ENCODE peak calls at places on chromosomes 16 and 17, in five cellular contexts. X, Y, B, A and L are unnamed samples. For H3K4me1 and H3K36me3, the result is how much of the 10 kb centered on the place peaks cover.

GRCh38 chr17:9339958-9340357 is 235.7 kb downstream of the STX8 start:
- DNase-seq in X (no peak), Y (no peak), B (no peak), A (no peak), L (no peak)

GRCh38 chr17:58402679-58403078 is 14.7 kb downstream of the RNF43 start:
- DNase-seq in X (no peak), Y (no peak), B (peak), A (no peak), L (no peak)

GRCh38 chr16:13973321-13974023 is 53.5 kb downstream of the ERCC4 start:
- DNase-seq in X (no peak), Y (no peak), B (no peak), A (no peak), L (no peak)

GRCh38 chr16:24524855-24525652 is 14.3 kb upstream of the RBBP6 start:
- DNase-seq in X (no peak), Y (no peak), B (no peak), A (no peak), L (no peak)

GRCh38 chr17:35766903-35767510 is 6.3 kb downstream of the C17orf50 start:
- DNase-seq in X (no peak), Y (no peak), B (no peak), A (peak), L (no peak)

GRCh38 chr17:8458128-8458527 is 22.4 kb downstream of the NDEL1 start:
- DNase-seq in X (no peak), Y (no peak), B (no peak), A (no peak), L (no peak)

GRCh38 chr17:82882715-82883446 is 43.1 kb upstream of the ZNF750 start:
- DNase-seq in X (no peak), Y (peak), B (no peak), A (peak), L (no peak)

GRCh38 chr17:57523926-57524634 is 221.0 kb downstream of the CCDC182 start:
- DNase-seq in X (no peak), Y (no peak), B (no peak), A (peak), L (no peak)

GRCh38 chr16:22670551-22670970 is 143.4 kb upstream of the HS3ST2 start:
- DNase-seq in X (no peak), Y (no peak), B (peak), A (no peak), L (peak)

GRCh38 chr16:84407588-84408313 is 39.4 kb downstream of the ATP2C2 start:
- DNase-seq in X (no peak), Y (no peak), B (no peak), A (peak), L (no peak)

GRCh38 chr17:14204084-14204483 is 32.6 kb downstream of the CDRT15 start:
- DNase-seq in X (no peak), Y (no peak), B (no peak), A (no peak), L (no peak)

GRCh38 chr17:58402047-58402446 is 15.3 kb downstream of the RNF43 start:
- DNase-seq in X (no peak), Y (no peak), B (no peak), A (no peak), L (no peak)

GRCh38 chr16:28931801-28932225 is at the start of gene CD19:
- DNase-seq in X (no peak), Y (no peak), B (no peak), A (no peak), L (no peak)

GRCh38 chr16:84907575-84907974 is 87.8 kb downstream of the CRISPLD2 start:
- DNase-seq in X (no peak), Y (peak), B (no peak), A (no peak), L (peak)

GRCh38 chr17:17528101-17528500 is 31.9 kb upstream of the RASD1 start:
- DNase-seq in X (no peak), Y (no peak), B (no peak), A (no peak), L (no peak)

GRCh38 chr16:23948949-23949392 is 113.2 kb downstream of the PRKCB start:
- DNase-seq in X (no peak), Y (peak), B (no peak), A (no peak), L (no peak)

GRCh38 chr16:85675528-85675927 is 13.2 kb downstream of the GINS2 start:
- DNase-seq in X (no peak), Y (no peak), B (peak), A (no peak), L (no peak)

GRCh38 chr17:67365762-67366192 is 600 bp downstream of the PSMD12 start:
- DNase-seq in X (no peak), Y (no peak), B (no peak), A (no peak), L (no peak)

GRCh38 chr16:48556913-48557351 is 53.0 kb downstream of the N4BP1 start:
- DNase-seq in X (peak), Y (no peak), B (no peak), A (no peak), L (no peak)

GRCh38 chr16:73743665-73744496 is 552.7 kb upstream of the PSMD7 start:
- DNase-seq in X (no peak), Y (no peak), B (peak), A (no peak), L (no peak)

GRCh38 chr16:81394966-81395655 is 49.5 kb upstream of the CMIP start:
- DNase-seq in X (no peak), Y (no peak), B (no peak), A (no peak), L (no peak)

GRCh38 chr17:673200-673681 is 41.4 kb downstream of the VPS53 start:
- DNase-seq in X (no peak), Y (no peak), B (peak), A (no peak), L (no peak)

GRCh38 chr17:15966183-15966878 is 21.4 kb downstream of the ADORA2B start:
- DNase-seq in X (no peak), Y (peak), B (peak), A (peak), L (peak)

GRCh38 chr16:86291491-86291890 is 218.8 kb upstream of the FOXF1 start:
- DNase-seq in X (no peak), Y (no peak), B (no peak), A (no peak), L (no peak)

GRCh38 chr17:57623620-57624019 is 121.5 kb downstream of the CCDC182 start:
- DNase-seq in X (no peak), Y (no peak), B (no peak), A (no peak), L (no peak)

GRCh38 chr16:88382491-88383400 is at the start of gene ZNF469:
- DNase-seq in X (no peak), Y (no peak), B (peak), A (no peak), L (peak)

GRCh38 chr17:7915611-7916382 is at the start of gene RNF227:
- DNase-seq in X (peak), Y (peak), B (peak), A (peak), L (peak)

GRCh38 chr16:87569601-87570559 is 32.4 kb upstream of the JPH3 start:
- DNase-seq in X (no peak), Y (no peak), B (no peak), A (no peak), L (no peak)

GRCh38 chr17:66306413-66306812 is 4.0 kb downstream of the PRKCA start:
- DNase-seq in X (no peak), Y (no peak), B (no peak), A (no peak), L (no peak)

GRCh38 chr17:28763137-28763799 is 19.5 kb downstream of the TRAF4 start:
- DNase-seq in X (no peak), Y (no peak), B (no peak), A (no peak), L (no peak)

GRCh38 chr16:23668873-23669272 is 9.8 kb upstream of the PLK1 start:
- DNase-seq in X (no peak), Y (no peak), B (no peak), A (no peak), L (no peak)

GRCh38 chr16:75351183-75351582 is 82.1 kb downstream of the CFDP1 start:
- DNase-seq in X (no peak), Y (no peak), B (no peak), A (no peak), L (no peak)

GRCh38 chr16:24118126-24118821 is 137.9 kb upstream of the CACNG3 start:
- DNase-seq in X (no peak), Y (no peak), B (no peak), A (no peak), L (no peak)

GRCh38 chr17:42112552-42113176 is at the start of gene DHX58:
- DNase-seq in X (peak), Y (peak), B (peak), A (peak), L (peak)

DNA sequence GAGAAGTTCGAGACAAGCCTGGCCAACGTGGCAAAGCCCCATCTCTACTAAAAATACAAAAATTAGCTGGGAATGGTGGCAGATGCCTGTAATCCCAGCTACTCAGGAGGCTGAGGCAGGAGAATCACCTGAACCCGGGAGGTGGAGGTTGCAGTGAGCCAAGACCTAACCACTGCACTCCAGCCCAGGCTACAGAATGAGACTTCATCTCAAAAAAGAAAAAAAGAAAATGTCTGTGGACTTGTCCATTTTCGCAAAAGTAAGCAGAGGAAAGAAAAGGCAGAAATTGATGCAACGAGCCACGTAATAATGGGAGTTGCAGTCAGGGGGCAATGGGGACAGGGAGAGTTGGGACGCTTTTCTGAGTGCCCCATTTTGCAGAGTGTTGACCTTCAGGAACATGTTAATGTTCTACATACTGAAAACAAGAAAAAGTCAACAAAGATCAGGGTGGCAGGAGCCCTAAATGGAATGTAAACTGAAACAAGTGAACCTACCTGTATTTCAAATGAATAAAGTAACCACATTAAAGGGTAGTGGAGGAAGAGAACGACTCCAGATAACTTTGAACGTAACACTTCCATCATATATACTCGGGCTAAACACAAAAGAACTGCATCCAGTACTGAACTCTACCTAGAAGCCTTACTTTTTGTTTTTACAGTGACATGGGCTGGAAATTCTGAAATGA is 76.4 kb downstream of the CNGB1 start:
- DNase-seq in X (no peak), Y (no peak), B (no peak), A (no peak), L (no peak)
- H3K4me1 ChIP-seq in X (under half), Y (under half), B (under half), A (under half), L (under half)

GRCh38 chr17:49443862-49444261 is 29.2 kb upstream of the PHB1 start:
- DNase-seq in X (no peak), Y (no peak), B (no peak), A (no peak), L (no peak)
- H3K36me3 ChIP-seq in X (under half), Y (under half), B (under half), A (under half), L (under half)

DNA sequence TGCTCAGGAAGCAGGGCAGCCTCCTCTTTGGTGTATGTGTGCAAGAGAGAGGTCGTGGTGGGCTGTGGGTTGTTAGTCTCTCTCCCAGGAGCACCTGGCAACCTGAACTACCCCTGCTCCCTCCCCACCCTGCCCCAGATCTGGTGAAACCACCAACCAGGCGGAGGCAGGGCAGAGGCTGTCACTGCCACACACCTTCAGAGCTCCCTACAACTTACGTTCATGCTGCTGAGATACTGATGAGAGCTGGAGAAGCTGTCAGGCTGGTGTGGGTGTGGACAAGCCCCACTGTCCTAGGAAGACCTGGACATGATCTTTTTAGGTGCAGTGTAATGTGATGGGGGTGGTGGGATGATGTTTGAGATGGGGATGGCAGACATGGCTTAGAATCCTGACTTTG is 24.3 kb downstream of the GOSR2 start:
- DNase-seq in X (no peak), Y (no peak), B (no peak), A (no peak), L (no peak)
- TF ChIP-seq POLR2AphosphoS5 in X (no peak), Y (no peak), B (no peak), A (no peak), L (no peak)

GRCh38 chr16:76531236-76531635 is 254.0 kb downstream of the CNTNAP4 start:
- DNase-seq in X (no peak), Y (no peak), B (no peak), A (no peak), L (no peak)
- H3K4me1 ChIP-seq in X (under half), Y (under half), B (under half), A (under half), L (under half)

DNA sequence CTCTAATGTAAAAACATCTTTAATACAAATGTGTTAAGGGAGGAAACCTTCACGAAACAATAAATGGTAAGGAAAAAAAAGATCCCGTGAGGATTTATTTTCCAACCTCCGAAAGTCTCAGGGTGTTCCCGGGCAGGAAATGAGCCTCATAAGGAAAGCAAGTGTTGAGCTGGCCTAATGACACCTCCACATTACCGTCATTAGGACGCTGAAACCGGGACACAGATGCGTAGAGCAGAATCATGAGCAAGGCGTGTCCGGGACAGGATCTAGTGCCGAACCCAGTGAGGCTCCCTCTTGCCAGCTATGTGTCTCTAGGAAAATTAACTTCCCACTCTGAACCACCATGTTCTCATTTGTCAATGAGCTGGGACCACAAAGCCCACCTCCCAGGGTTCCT is 22.7 kb upstream of the CYTH1 start:
- DNase-seq in X (no peak), Y (no peak), B (no peak), A (no peak), L (no peak)
- H3K36me3 ChIP-seq in X (under half), Y (under half), B (under half), A (under half), L (under half)

GRCh38 chr17:75501378-75502071 is 13.8 kb downstream of the CASKIN2 start:
- DNase-seq in X (no peak), Y (no peak), B (no peak), A (no peak), L (no peak)
- TF ChIP-seq POLR2AphosphoS5 in X (no peak), Y (no peak), B (no peak), A (no peak), L (peak)

GRCh38 chr16:2973605-2974318 is 4.6 kb downstream of the PAQR4 start:
- DNase-seq in X (no peak), Y (no peak), B (no peak), A (no peak), L (no peak)
- H3K4me1 ChIP-seq in X (under half), Y (under half), B (under half), A (under half), L (under half)

GRCh38 chr17:51813784-51814174 is 344.7 kb downstream of the CA10 start:
- DNase-seq in X (no peak), Y (no peak), B (no peak), A (no peak), L (no peak)

GRCh38 chr17:51814521-51814920 is 344.0 kb downstream of the CA10 start:
- DNase-seq in X (no peak), Y (peak), B (no peak), A (peak), L (no peak)

GRCh38 chr17:51815097-51815496 is 343.4 kb downstream of the CA10 start:
- DNase-seq in X (no peak), Y (no peak), B (no peak), A (no peak), L (no peak)

GRCh38 chr17:51817955-51818354 is 340.6 kb downstream of the CA10 start:
- DNase-seq in X (no peak), Y (no peak), B (no peak), A (no peak), L (no peak)

GRCh38 chr17:51813166-51813783 is 345.2 kb downstream of the CA10 start:
- DNase-seq in X (no peak), Y (peak), B (no peak), A (no peak), L (no peak)
- H3K36me3 ChIP-seq in X (under half), Y (under half), B (under half), A (under half), L (under half)

GRCh38 chr17:78116411-78116810 is 12.1 kb downstream of the TMC6 start:
- DNase-seq in X (no peak), Y (no peak), B (no peak), A (no peak), L (no peak)

GRCh38 chr17:78112508-78113471 is 15.8 kb downstream of the TMC6 start:
- DNase-seq in X (no peak), Y (peak), B (peak), A (peak), L (peak)

GRCh38 chr17:78113804-78114785 is 14.5 kb downstream of the TMC6 start:
- DNase-seq in X (no peak), Y (no peak), B (no peak), A (no peak), L (no peak)

GRCh38 chr17:78117027-78117981 is 11.3 kb downstream of the TMC6 start:
- DNase-seq in X (no peak), Y (peak), B (peak), A (no peak), L (no peak)

DNA sequence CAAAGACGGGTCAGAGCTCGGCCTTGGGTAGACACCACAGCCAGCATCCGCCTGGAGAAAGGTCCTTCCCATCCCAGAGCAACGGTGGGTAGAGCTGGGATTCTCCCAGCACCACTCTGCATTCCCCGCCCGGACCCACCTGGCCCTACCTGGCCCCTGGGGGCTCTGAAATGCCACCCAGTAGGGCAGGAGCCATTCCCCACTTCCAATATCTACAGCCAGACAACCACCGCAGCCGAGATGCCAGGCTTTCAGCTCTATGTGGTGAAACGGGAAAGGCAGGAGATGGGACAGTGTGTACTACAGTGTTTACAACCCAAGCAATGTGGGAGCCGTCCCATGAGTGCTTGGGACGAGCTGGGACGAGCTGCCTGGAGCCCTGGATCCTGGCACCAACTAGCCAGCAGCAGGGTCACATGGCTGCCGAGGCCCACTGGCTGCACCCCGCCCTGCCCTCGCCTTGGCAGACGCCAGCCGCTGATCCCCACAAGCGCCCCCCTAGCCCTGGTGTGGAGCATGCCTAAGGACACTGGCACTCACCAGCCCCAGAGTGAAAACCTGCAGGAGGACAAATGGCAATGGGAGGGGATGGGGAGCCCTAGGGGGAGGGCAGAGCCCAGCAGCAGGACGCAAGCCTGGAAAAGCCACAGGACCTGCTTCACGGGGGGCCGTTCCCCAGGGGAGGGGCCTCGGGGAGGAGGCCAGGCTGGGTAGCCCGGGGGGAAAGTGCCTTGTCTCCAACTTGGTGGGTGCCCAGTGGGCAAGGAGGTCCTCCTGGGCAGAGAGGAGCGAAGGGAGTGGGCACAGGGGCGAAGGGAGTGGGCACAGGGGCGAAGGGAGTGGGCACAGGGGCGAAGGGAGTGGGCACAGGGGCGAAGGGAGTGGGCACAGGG is 13.5 kb downstream of the TMC6 start:
- DNase-seq in X (no peak), Y (no peak), B (no peak), A (peak), L (no peak)
- TF ChIP-seq POLR2AphosphoS5 in X (peak), Y (no peak), B (no peak), A (peak), L (peak)